ENCODE peak calls at places on chromosomes 6 and 20, in four cellular contexts. One of them, this sample, is unnamed.

GRCh38 chr6:2666906-2667575 is 83.7 kb downstream of the MYLK4 start:
- DNase-seq in left lobe of liver: no peak
- DNase-seq in mucosa of gallbladder: no peak
- DNase-seq in foreskin fibroblast: no peak
- DNase-seq in this sample: no peak

GRCh38 chr6:91879346-91879995 is 1292.6 kb upstream of the MAP3K7 start:
- DNase-seq in foreskin fibroblast: no peak
- DNase-seq in mucosa of gallbladder: no peak
- DNase-seq in left lobe of liver: no peak
- DNase-seq in this sample: no peak

GRCh38 chr6:145733770-145734169 is 1.6 kb downstream of the EPM2A start:
- DNase-seq in mucosa of gallbladder: no peak
- DNase-seq in left lobe of liver: no peak
- DNase-seq in foreskin fibroblast: no peak
- DNase-seq in this sample: no peak

GRCh38 chr6:89067796-89068195 is 12.8 kb upstream of the PNRC1 start:
- DNase-seq in left lobe of liver: no peak
- DNase-seq in foreskin fibroblast: no peak
- DNase-seq in mucosa of gallbladder: no peak
- DNase-seq in this sample: no peak

GRCh38 chr20:48771542-48771941 is 56.3 kb downstream of the PREX1 start:
- DNase-seq in foreskin fibroblast: peak
- DNase-seq in left lobe of liver: no peak
- DNase-seq in mucosa of gallbladder: no peak
- DNase-seq in this sample: no peak

GRCh38 chr20:13554706-13555105 is 84.0 kb downstream of the TASP1 start:
- DNase-seq in foreskin fibroblast: peak
- DNase-seq in mucosa of gallbladder: no peak
- DNase-seq in left lobe of liver: no peak
- DNase-seq in this sample: no peak

GRCh38 chr6:14270925-14271791 is 153.6 kb downstream of the CD83 start:
- DNase-seq in left lobe of liver: no peak
- DNase-seq in foreskin fibroblast: peak
- DNase-seq in mucosa of gallbladder: peak
- DNase-seq in this sample: peak

GRCh38 chr6:162343196-162343901 is 384.2 kb downstream of the PRKN start:
- DNase-seq in mucosa of gallbladder: no peak
- DNase-seq in foreskin fibroblast: no peak
- DNase-seq in left lobe of liver: no peak
- DNase-seq in this sample: no peak

GRCh38 chr6:158150701-158151100 is 17.4 kb downstream of the SERAC1 start:
- DNase-seq in mucosa of gallbladder: no peak
- DNase-seq in foreskin fibroblast: no peak
- DNase-seq in left lobe of liver: no peak
- DNase-seq in this sample: no peak

GRCh38 chr20:32959351-32960221 is 44.6 kb downstream of the SUN5 start:
- DNase-seq in mucosa of gallbladder: no peak
- DNase-seq in foreskin fibroblast: no peak
- DNase-seq in left lobe of liver: no peak
- DNase-seq in this sample: peak

GRCh38 chr6:158772851-158773371 is 46.3 kb downstream of the EZR start:
- DNase-seq in mucosa of gallbladder: no peak
- DNase-seq in foreskin fibroblast: peak
- DNase-seq in left lobe of liver: no peak
- DNase-seq in this sample: no peak

GRCh38 chr6:166608819-166609218 is 18.2 kb downstream of the RPS6KA2 start:
- DNase-seq in left lobe of liver: no peak
- DNase-seq in foreskin fibroblast: no peak
- DNase-seq in mucosa of gallbladder: peak
- DNase-seq in this sample: no peak

GRCh38 chr6:157036245-157036681 is 259.1 kb downstream of the ARID1B start:
- DNase-seq in foreskin fibroblast: no peak
- DNase-seq in mucosa of gallbladder: no peak
- DNase-seq in left lobe of liver: no peak
- DNase-seq in this sample: peak

GRCh38 chr6:52577022-52577777 is at the start of gene TRAM2:
- DNase-seq in mucosa of gallbladder: peak
- DNase-seq in left lobe of liver: peak
- DNase-seq in foreskin fibroblast: peak
- DNase-seq in this sample: peak

GRCh38 chr6:82144852-82145332 is 102.7 kb downstream of the IBTK start:
- DNase-seq in left lobe of liver: no peak
- DNase-seq in foreskin fibroblast: peak
- DNase-seq in mucosa of gallbladder: peak
- DNase-seq in this sample: peak

GRCh38 chr6:170024940-170025339 is 265.9 kb downstream of the DLL1 start:
- DNase-seq in mucosa of gallbladder: peak
- DNase-seq in left lobe of liver: peak
- DNase-seq in foreskin fibroblast: peak
- DNase-seq in this sample: no peak

This sample was measured in RWPE2.